ENCODE peak calls at places on chromosomes 6 and 20, in five cellular contexts. F is HepG2, S is H1, Q is K562, E is GM12878. Y is an unnamed sample.
A peak's percentile ranks its signal among the peaks of the same experiment; 100 is the strongest.

GRCh38 chr6:53044071-53044470 is 21.1 kb upstream of the FBXO9 start:
- DNase-seq in F (no peak), S (no peak), Q (no peak), E (no peak), Y (peak; percentile 28)

GRCh38 chr20:1242530-1242929 is 16.7 kb downstream of the RAD21L1 start:
- DNase-seq in F (no peak), S (no peak), Q (peak; percentile 45), E (no peak), Y (no peak)

GRCh38 chr6:41939091-41939847 is 2.3 kb downstream of the CCND3 start:
- DNase-seq in F (no peak), S (no peak), Q (peak; percentile 96), E (no peak), Y (peak; percentile 52)

GRCh38 chr6:89840538-89840937 is 10.9 kb downstream of the CASP8AP2 start:
- DNase-seq in F (no peak), S (no peak), Q (peak; percentile 25), E (no peak), Y (no peak)

GRCh38 chr20:6104493-6105188 is 18.2 kb downstream of the FERMT1 start:
- DNase-seq in F (no peak), S (no peak), Q (no peak), E (no peak), Y (no peak)

GRCh38 chr6:87210979-87211378 is 55.6 kb downstream of the ZNF292 start:
- DNase-seq in F (no peak), S (no peak), Q (no peak), E (peak; percentile 49), Y (no peak)

GRCh38 chr6:159981591-159982245 is 12.8 kb downstream of the IGF2R start:
- DNase-seq in F (no peak), S (no peak), Q (peak; percentile 74), E (peak; percentile 74), Y (no peak)

GRCh38 chr6:42224222-42225042 is 6.8 kb upstream of the MRPS10 start:
- DNase-seq in F (peak; percentile 48), S (no peak), Q (peak; percentile 50), E (peak; percentile 94), Y (no peak)

GRCh38 chr6:20454201-20454824 is 52.6 kb downstream of the E2F3 start:
- DNase-seq in F (no peak), S (no peak), Q (peak; percentile 79), E (no peak), Y (no peak)
- TF ChIP-seq ATF2 in F (no peak), S (no peak), Q (no peak), E (no peak), Y (no peak)

GRCh38 chr20:51636123-51636522 is 93.6 kb upstream of the NFATC2 start:
- DNase-seq in F (no peak), S (no peak), Q (no peak), E (no peak), Y (no peak)
- TF ChIP-seq ATF2 in F (no peak), S (no peak), Q (no peak), E (no peak), Y (no peak)

DNA sequence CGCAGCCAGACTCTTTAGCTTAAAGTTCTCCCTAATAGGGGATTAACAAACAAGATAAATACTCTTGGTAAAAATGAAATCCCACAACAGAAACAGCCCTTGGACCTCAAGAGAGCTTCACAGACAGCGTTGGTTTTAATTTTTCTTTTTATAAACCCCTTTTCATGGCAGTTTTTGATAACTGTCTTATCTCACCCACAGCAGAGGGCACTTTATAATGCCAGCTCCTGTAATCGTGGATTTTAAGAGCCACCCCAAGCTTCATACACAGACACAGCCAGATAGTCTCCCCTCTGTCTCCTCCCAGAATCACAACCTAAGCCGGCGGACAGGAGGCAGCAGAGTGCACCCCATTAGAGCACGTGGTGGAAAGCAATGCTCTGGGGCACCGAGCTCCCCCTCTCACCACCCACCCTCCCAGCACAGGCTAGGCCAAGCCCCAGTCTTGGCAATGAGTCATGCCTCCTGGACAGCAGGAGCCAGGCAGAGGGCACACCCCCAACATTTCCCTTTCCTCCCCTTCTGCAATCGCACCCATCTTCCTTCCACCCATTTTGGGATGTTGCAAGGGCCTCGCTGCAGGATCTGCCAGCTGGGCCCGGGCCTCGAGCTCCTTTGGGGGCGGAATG is 2.5 kb downstream of the JAG1 start:
- DNase-seq in F (peak; percentile 93), S (no peak), Q (peak; percentile 23), E (peak; percentile 69), Y (peak; percentile 72)
- TF ChIP-seq ATF2 in F (no peak), S (no peak), Q (no peak), E (no peak), Y (no peak)

DNA sequence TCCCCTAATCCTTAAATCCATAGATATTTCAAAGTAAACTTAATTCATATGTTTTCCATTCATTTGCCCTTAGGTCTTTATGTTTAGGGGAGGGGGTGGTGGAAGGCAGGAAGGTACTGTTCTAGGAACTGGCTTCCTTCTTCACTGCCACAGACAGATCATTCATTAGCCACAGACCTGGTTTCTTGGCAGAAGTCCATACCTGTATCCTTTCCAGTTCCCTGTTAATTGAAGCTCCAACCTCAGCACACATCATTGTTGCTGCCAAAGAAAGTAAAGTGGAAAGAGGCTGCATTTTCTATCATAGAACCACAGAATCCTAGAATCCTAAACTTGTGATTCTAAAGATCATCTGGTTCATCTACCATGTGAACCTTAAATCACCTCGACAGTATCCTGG is 123.0 kb downstream of the AIG1 start:
- DNase-seq in F (no peak), S (no peak), Q (no peak), E (no peak), Y (no peak)
- TF ChIP-seq ATF2 in F (no peak), S (no peak), Q (no peak), E (no peak), Y (no peak)

GRCh38 chr6:155985660-155986138 is 530.1 kb upstream of the NOX3 start:
- DNase-seq in F (no peak), S (no peak), Q (no peak), E (no peak), Y (no peak)
- TF ChIP-seq ATF2 in F (no peak), S (no peak), Q (no peak), E (no peak), Y (no peak)

GRCh38 chr6:34534656-34535055 is 21.5 kb downstream of the SPDEF start:
- DNase-seq in F (no peak), S (no peak), Q (no peak), E (no peak), Y (no peak)

GRCh38 chr6:34534146-34534545 is 22.0 kb downstream of the SPDEF start:
- DNase-seq in F (no peak), S (no peak), Q (no peak), E (no peak), Y (no peak)

GRCh38 chr6:34536251-34536958 is 19.7 kb downstream of the SPDEF start:
- DNase-seq in F (no peak), S (no peak), Q (no peak), E (no peak), Y (no peak)

GRCh38 chr6:34535199-34535598 is 20.9 kb downstream of the SPDEF start:
- DNase-seq in F (no peak), S (no peak), Q (no peak), E (no peak), Y (no peak)

DNA sequence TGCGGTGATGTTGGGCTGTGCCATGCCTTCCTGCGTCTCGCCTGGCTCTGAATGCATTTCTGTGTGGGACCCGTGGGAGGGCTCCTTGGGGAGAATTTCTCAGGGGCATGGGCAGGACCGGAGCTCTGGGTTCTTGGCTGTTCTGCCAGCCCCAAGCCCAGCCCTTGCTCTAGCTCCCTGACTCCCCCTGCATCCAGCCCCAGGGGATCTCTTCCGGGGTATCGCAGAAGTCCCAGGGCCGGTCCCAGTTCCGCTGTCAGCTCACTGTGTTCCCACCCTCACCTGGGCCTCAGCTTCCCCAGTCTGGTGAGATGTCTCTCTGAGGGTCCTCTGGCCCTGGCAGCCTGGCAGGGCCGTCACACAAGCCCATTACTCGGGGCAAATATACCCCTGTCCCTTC is 20.5 kb downstream of the SPDEF start:
- DNase-seq in F (no peak), S (no peak), Q (no peak), E (no peak), Y (no peak)
- TF ChIP-seq ATF2 in F (no peak), S (no peak), Q (no peak), E (no peak), Y (no peak)

GRCh38 chr6:165181951-165182414 is 127.4 kb downstream of the C6orf118 start:
- DNase-seq in F (no peak), S (no peak), Q (no peak), E (no peak), Y (no peak)
- TF ChIP-seq ATF2 in F (no peak), S (no peak), Q (no peak), E (no peak), Y (no peak)